ENCODE peak calls at places on chromosomes 1 and 21, in four cellular contexts. X, D, R and E are unnamed samples.

GRCh38 chr1:54279457-54279856 is 79.5 kb downstream of the MRPL37 start:
- DNase-seq in R (no peak), X (no peak), D (no peak), E (no peak)

GRCh38 chr1:36128126-36128904 is 3.3 kb upstream of the COL8A2 start:
- DNase-seq in R (no peak), X (peak; percentile 74), D (no peak), E (no peak)

GRCh38 chr21:42187976-42188653 is 30.8 kb upstream of the ABCG1 start:
- DNase-seq in D (no peak), X (peak; percentile 12), R (no peak), E (peak; percentile 93)

GRCh38 chr1:195721210-195721971 is 886.8 kb downstream of the KCNT2 start:
- DNase-seq in X (no peak), D (no peak), R (no peak), E (no peak)

GRCh38 chr1:205766038-205766437 is 9.2 kb downstream of the RAB29 start:
- DNase-seq in R (no peak), X (peak; percentile 34), D (no peak), E (no peak)

GRCh38 chr21:36773111-36773510 is 74.2 kb downstream of the SIM2 start:
- DNase-seq in R (peak; percentile 86), D (peak; percentile 92), X (peak; percentile 84), E (no peak)

GRCh38 chr1:119631433-119632102 is 16.5 kb downstream of the ZNF697 start:
- DNase-seq in X (peak; percentile 64), R (peak; percentile 94), D (peak; percentile 81), E (no peak)

GRCh38 chr1:85585845-85586244 is 5.3 kb downstream of the CCN1 start:
- DNase-seq in X (peak; percentile 64), D (no peak), R (no peak), E (no peak)

GRCh38 chr1:183243190-183244065 is 57.4 kb downstream of the LAMC2 start:
- DNase-seq in R (peak; percentile 74), X (no peak), D (no peak), E (no peak)

GRCh38 chr1:228160201-228160761 is 5.3 kb upstream of the IBA57 start:
- DNase-seq in X (no peak), R (peak; percentile 10), D (no peak), E (no peak)

GRCh38 chr1:24888061-24888970 is 41.8 kb downstream of the RUNX3 start:
- DNase-seq in D (no peak), R (no peak), X (no peak), E (no peak)

GRCh38 chr1:33169290-33170055 is 12.4 kb downstream of the TRIM62 start:
- DNase-seq in D (no peak), R (no peak), X (no peak), E (no peak)

GRCh38 chr1:213123532-213123931 is 72.5 kb downstream of the RPS6KC1 start:
- DNase-seq in R (no peak), D (no peak), X (peak; percentile 65), E (no peak)

GRCh38 chr1:66446261-66447001 is 87.5 kb upstream of the SGIP1 start:
- DNase-seq in X (peak; percentile 46), D (no peak), R (no peak), E (peak; percentile 27)

GRCh38 chr1:41545996-41546938 is 61.8 kb upstream of the EDN2 start:
- DNase-seq in X (no peak), R (no peak), D (peak; percentile 5), E (no peak)

GRCh38 chr1:29901618-29902017 is 665.3 kb downstream of the PTPRU start:
- DNase-seq in D (no peak), X (no peak), R (no peak), E (no peak)

GRCh38 chr1:91672601-91673161 is 172.0 kb downstream of the CDC7 start:
- DNase-seq in D (no peak), R (no peak), X (no peak), E (no peak)

GRCh38 chr1:147390185-147390542 is 147.7 kb downstream of the CHD1L start:
- DNase-seq in R (no peak), X (no peak), D (no peak), E (no peak)

GRCh38 chr1:40232444-40232843 is 15.3 kb upstream of the TMCO2 start:
- DNase-seq in D (no peak), X (no peak), R (no peak), E (peak; percentile 20)

GRCh38 chr1:31579374-31579773 is 3.1 kb downstream of the TINAGL1 start:
- DNase-seq in X (no peak), D (no peak), R (peak; percentile 44), E (no peak)

GRCh38 chr1:56814205-56814604 is 5.0 kb downstream of the FYB2 start:
- DNase-seq in D (no peak), R (no peak), X (no peak), E (no peak)

GRCh38 chr1:211908453-211908852 is 77.9 kb upstream of the LPGAT1 start:
- DNase-seq in X (no peak), D (no peak), R (no peak), E (no peak)

GRCh38 chr1:241918879-241919278 is 38.7 kb upstream of the BECN2 start:
- DNase-seq in D (no peak), R (no peak), X (peak; percentile 50), E (no peak)

GRCh38 chr1:10800778-10801177 is 4.3 kb upstream of the CASZ1 start:
- DNase-seq in R (no peak), D (no peak), X (no peak), E (no peak)

GRCh38 chr1:57874426-57874825 is 450.6 kb upstream of the DAB1 start:
- DNase-seq in R (no peak), D (no peak), X (no peak), E (no peak)

GRCh38 chr1:94119796-94120590 is 955 bp downstream of the ABCA4 start:
- DNase-seq in X (no peak), D (no peak), R (no peak), E (no peak)

GRCh38 chr1:85372683-85373446 is 92.1 kb downstream of the DDAH1 start:
- DNase-seq in X (no peak), R (no peak), D (no peak), E (no peak)

GRCh38 chr1:216832192-216832591 is 109.0 kb upstream of the ESRRG start:
- DNase-seq in R (no peak), X (no peak), D (no peak), E (no peak)

DNA sequence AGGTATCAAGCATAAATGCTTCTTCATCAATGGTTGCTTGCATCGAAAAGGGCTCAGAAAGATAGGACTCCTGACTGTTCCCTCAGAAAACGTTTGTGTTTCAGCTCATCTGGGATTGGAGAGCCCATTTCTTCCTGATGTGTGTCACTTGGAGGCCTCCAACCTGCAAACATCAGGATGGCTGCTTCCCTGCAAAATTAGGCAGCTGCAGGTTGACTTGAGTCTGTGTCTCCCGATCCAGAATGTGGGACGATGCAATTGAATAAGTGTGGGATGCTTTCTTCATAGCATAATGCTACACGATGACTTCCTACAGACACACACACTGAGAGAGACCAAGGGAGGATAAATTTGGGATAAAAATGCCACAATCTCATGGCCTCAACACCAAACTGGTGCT is 42.2 kb downstream of the OLIG1 start:
- DNase-seq in X (no peak), R (no peak), D (no peak), E (no peak)
- H3K27me3 ChIP-seq in X (peaks cover 14% of the 10 kb centered on the region), R (peaks cover 98% of the 10 kb centered on the region), D (no peaks in the 10 kb centered on the region), E (peaks cover 15% of the 10 kb centered on the region)

GRCh38 chr21:44847261-44848056 is 26.0 kb downstream of the PTTG1IP start:
- DNase-seq in X (no peak), R (no peak), D (no peak), E (no peak)

GRCh38 chr21:44846201-44846484 is 27.3 kb downstream of the PTTG1IP start:
- DNase-seq in R (no peak), X (no peak), D (no peak), E (no peak)

GRCh38 chr21:44848821-44849521 is 24.5 kb downstream of the PTTG1IP start:
- DNase-seq in X (no peak), D (no peak), R (no peak), E (no peak)

GRCh38 chr21:44845418-44846200 is 27.7 kb upstream of the SUMO3 start:
- DNase-seq in R (peak; percentile 80), D (peak; percentile 48), X (no peak), E (no peak)

DNA sequence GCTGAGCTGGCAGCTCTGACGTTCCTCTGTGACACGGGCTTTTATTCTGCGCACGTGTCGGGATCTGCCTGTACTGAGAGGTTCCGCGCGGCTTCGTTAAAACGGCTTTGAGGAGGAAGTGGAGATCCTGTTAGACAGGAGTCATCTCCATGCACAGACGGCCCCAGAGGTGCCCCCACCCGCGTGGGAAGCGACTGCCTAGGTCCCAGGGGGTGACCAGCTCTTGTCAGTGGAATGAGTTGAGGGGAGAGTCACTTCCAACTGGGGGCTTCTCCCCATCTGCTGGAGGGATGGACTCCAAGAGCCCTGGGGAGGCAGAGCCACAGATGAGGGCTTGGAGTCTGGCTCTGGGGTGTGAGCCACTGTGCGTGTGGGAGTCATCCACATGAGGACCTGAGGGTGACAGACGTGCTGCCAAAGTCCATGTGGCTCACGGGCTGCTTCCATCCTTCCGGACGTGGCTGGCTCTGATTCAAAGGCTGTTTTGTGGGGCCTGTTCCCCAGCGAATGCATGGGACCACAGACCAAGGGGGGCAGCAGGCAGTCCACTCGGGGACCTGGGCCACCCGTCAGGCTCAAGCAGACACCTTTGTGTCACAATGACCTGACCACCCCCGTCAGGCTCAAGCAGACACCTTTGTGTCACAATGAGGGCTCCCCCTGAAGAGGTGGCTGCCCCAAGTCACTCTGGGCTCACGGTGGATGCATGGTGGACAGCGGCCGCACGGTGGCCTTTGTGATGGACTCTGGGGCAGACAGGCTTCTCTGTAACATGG is 26.8 kb downstream of the PTTG1IP start:
- DNase-seq in X (no peak), R (peak; percentile 45), D (no peak), E (no peak)
- H3K27me3 ChIP-seq in X (no peaks in the 10 kb centered on the region), R (no peaks in the 10 kb centered on the region), D (no peaks in the 10 kb centered on the region), E (no peaks in the 10 kb centered on the region)

GRCh38 chr1:105087496-105087895 is 1337.8 kb downstream of the AMY1C start:
- DNase-seq in X (no peak), R (no peak), D (no peak), E (no peak)

DNA sequence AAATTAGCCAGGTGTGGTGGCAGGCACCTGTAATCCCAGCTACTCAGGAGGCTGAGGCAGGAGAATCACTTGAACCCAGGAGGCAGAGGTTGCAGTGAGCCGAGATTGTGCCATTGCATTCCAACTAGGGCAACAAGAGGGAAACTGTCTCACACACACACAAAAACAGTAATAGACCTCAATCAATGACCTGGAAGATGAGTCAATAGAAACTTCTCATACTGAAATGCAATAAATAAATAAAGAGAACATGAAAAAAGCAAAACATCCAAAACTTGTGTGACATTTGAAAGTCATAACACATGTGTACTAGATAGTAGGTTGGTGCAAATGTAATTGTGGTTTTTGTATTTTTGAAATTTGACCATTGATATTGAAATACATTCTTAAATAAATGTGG is 1338.5 kb downstream of the AMY1C start:
- DNase-seq in X (no peak), D (no peak), R (no peak), E (no peak)
- H3K27me3 ChIP-seq in X (no peaks in the 10 kb centered on the region), D (no peaks in the 10 kb centered on the region), R (no peaks in the 10 kb centered on the region), E (no peaks in the 10 kb centered on the region)

DNA sequence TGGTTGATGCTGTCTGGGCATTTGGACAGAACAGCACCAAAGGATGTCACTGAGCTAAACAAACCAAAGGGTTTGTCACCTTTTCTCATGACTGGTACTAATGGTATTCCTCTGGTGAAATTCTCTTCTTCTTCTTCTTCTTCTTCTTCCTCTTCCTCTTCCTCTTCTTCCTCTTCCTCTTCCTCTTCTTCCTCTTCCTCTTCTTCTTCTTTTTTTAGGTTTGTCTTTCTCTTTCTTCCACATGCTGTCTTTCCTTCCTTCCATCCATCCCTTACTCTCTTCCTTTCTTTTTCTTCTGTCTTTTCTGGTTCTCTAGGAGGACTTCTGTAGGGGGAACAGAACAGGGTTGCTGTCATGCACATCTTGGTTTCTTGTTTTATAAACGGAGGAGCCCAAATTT is 9.3 kb upstream of the IGFN1 start:
- DNase-seq in D (no peak), X (no peak), R (no peak), E (no peak)
- H3K27me3 ChIP-seq in D (no peaks in the 10 kb centered on the region), X (no peaks in the 10 kb centered on the region), R (peaks cover 34% of the 10 kb centered on the region), E (peaks cover 40% of the 10 kb centered on the region)